ENCODE peak calls at places on chromosomes 2 and 18, in four cellular contexts. J, X, T and D are unnamed samples.

GRCh38 chr18:50644807-50645206 is 84.9 kb downstream of the MAPK4 start:
- DNase-seq in J (no peak), X (peak; percentile 61), T (no peak), D (no peak)

GRCh38 chr2:60479226-60480088 is 74.0 kb downstream of the BCL11A start:
- DNase-seq in T (no peak), J (no peak), X (no peak), D (no peak)

GRCh38 chr2:15670469-15670868 is 78.8 kb downstream of the DDX1 start:
- DNase-seq in J (no peak), T (no peak), X (no peak), D (no peak)

GRCh38 chr18:58699551-58699950 is 28.3 kb downstream of the MALT1 start:
- DNase-seq in J (no peak), X (no peak), T (no peak), D (no peak)

GRCh38 chr2:232236200-232236599 is 142.4 kb upstream of the ALPP start:
- DNase-seq in J (peak; percentile 30), X (no peak), T (no peak), D (no peak)

GRCh38 chr2:70715161-70715985 is 52.6 kb downstream of the ADD2 start:
- DNase-seq in J (no peak), T (no peak), X (peak; percentile 45), D (no peak)

GRCh38 chr18:26327062-26327461 is 100.8 kb downstream of the TAF4B start:
- DNase-seq in X (no peak), T (no peak), J (peak; percentile 3), D (no peak)

GRCh38 chr2:95287806-95288205 is 9.3 kb upstream of the KCNIP3 start:
- DNase-seq in X (no peak), J (no peak), T (no peak), D (peak; percentile 82)

GRCh38 chr18:42545825-42546224 is 569.7 kb downstream of the RIT2 start:
- DNase-seq in X (no peak), J (peak; percentile 88), T (no peak), D (no peak)

GRCh38 chr2:218888341-218888740 is 7.7 kb downstream of the WNT10A start:
- DNase-seq in J (no peak), X (no peak), T (no peak), D (no peak)

GRCh38 chr2:39780825-39781600 is 2.0 kb upstream of the THUMPD2 start:
- DNase-seq in J (peak; percentile 27), X (no peak), T (no peak), D (no peak)

GRCh38 chr2:85886585-85886984 is 2.2 kb downstream of the ST3GAL5 start:
- DNase-seq in X (no peak), T (peak; percentile 69), J (peak; percentile 98), D (no peak)

GRCh38 chr2:203936535-203936934 is at the start of gene ICOS:
- DNase-seq in X (no peak), J (no peak), T (no peak), D (no peak)

GRCh38 chr2:85913854-85914524 is 25.2 kb upstream of the ST3GAL5 start:
- DNase-seq in X (no peak), T (no peak), J (peak; percentile 50), D (no peak)

GRCh38 chr18:62281684-62282083 is 43.4 kb upstream of the TNFRSF11A start:
- DNase-seq in J (peak; percentile 88), X (no peak), T (no peak), D (no peak)

GRCh38 chr2:102070058-102070642 is 72.4 kb upstream of the IL1R1 start:
- DNase-seq in X (no peak), J (peak; percentile 58), T (peak; percentile 82), D (no peak)

GRCh38 chr18:59042477-59042842 is 97.2 kb upstream of the SEC11C start:
- DNase-seq in T (no peak), X (no peak), J (no peak), D (no peak)

GRCh38 chr2:33411765-33412164 is 64.7 kb upstream of the RASGRP3 start:
- DNase-seq in T (no peak), J (peak; percentile 62), X (no peak), D (no peak)

GRCh38 chr2:73106791-73107190 is 6.0 kb downstream of the RAB11FIP5 start:
- DNase-seq in X (no peak), T (no peak), J (no peak), D (no peak)

GRCh38 chr2:160324161-160324768 is 124.2 kb upstream of the ITGB6 start:
- DNase-seq in X (no peak), T (peak; percentile 70), J (peak; percentile 48), D (no peak)

GRCh38 chr2:168751104-168751768 is 51.2 kb upstream of the NOSTRIN start:
- DNase-seq in J (no peak), X (no peak), T (no peak), D (no peak)

GRCh38 chr2:239722760-239723448 is 302.2 kb downstream of the NDUFA10 start:
- DNase-seq in J (no peak), X (peak; percentile 28), T (peak; percentile 13), D (no peak)

GRCh38 chr2:33343387-33343895 is 133.0 kb upstream of the RASGRP3 start:
- DNase-seq in X (no peak), T (no peak), J (no peak), D (no peak)

GRCh38 chr18:28045176-28045810 is 131.6 kb downstream of the CDH2 start:
- DNase-seq in T (no peak), X (no peak), J (peak; percentile 88), D (no peak)

GRCh38 chr2:8045081-8045614 is 636.7 kb upstream of the ID2 start:
- DNase-seq in T (no peak), X (no peak), J (no peak), D (no peak)

GRCh38 chr2:190763901-190764514 is 115.1 kb downstream of the NAB1 start:
- DNase-seq in T (no peak), J (peak; percentile 65), X (no peak), D (no peak)

GRCh38 chr2:117853873-117854272 is 39.4 kb downstream of the DDX18 start:
- DNase-seq in X (no peak), T (no peak), J (no peak), D (no peak)

GRCh38 chr18:35041752-35042379 is 653 bp downstream of the MAPRE2 start:
- DNase-seq in X (no peak), T (no peak), J (peak; percentile 23), D (no peak)

GRCh38 chr2:62137431-62137830 is 58.5 kb upstream of the B3GNT2 start:
- DNase-seq in T (no peak), X (no peak), J (peak; percentile 33), D (no peak)

GRCh38 chr18:3211236-3211992 is 8.4 kb downstream of the MYOM1 start:
- DNase-seq in X (no peak), T (no peak), J (peak; percentile 15), D (no peak)

GRCh38 chr2:27223416-27223815 is 6.2 kb downstream of the CAD start:
- DNase-seq in T (no peak), J (no peak), X (no peak), D (no peak)

GRCh38 chr2:222431859-222432258 is 7.5 kb downstream of the SGPP2 start:
- DNase-seq in J (no peak), X (no peak), T (no peak), D (no peak)

GRCh38 chr2:222434204-222434603 is 9.9 kb downstream of the SGPP2 start:
- DNase-seq in J (no peak), T (no peak), X (no peak), D (no peak)

GRCh38 chr2:222433381-222434173 is 9.2 kb downstream of the SGPP2 start:
- DNase-seq in T (no peak), X (peak; percentile 48), J (no peak), D (no peak)

GRCh38 chr2:222439692-222440091 is 15.3 kb downstream of the SGPP2 start:
- DNase-seq in X (no peak), T (no peak), J (no peak), D (no peak)

DNA sequence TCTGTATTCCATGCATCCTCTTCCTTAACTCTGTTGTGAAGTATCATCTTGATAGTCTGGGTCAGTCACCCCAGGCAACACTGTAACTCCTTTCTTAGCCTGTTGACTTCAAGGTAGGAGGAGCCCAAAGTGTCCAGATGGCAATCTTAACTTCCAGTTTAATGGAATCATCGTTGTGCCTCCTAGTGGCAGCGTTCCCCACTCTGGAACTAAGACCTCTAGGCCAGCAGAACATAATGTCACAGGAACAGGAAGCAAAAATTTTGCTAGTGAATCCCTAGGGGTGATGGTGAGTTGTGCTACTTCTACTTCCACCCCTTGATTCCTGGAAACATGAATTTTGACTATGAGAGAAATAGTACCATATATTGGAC is 11.7 kb downstream of the SGPP2 start:
- DNase-seq in T (no peak), X (no peak), J (no peak), D (no peak)
- TF ChIP-seq CTCF in T (no peak), X (no peak), J (no peak), D (no peak)

GRCh38 chr2:74833418-74834233 is at the start of gene HK2:
- DNase-seq in T (peak; percentile 92), X (peak; percentile 79), J (peak; percentile 86), D (peak; percentile 96)

GRCh38 chr2:74834806-74835755 is 1.2 kb downstream of the HK2 start:
- DNase-seq in T (peak; percentile 69), X (peak; percentile 84), J (peak; percentile 42), D (no peak)

GRCh38 chr2:74831693-74832530 is 2.0 kb upstream of the HK2 start:
- DNase-seq in J (peak; percentile 20), T (no peak), X (no peak), D (no peak)

GRCh38 chr2:74836675-74837401 is 2.9 kb downstream of the HK2 start:
- DNase-seq in T (no peak), J (no peak), X (peak; percentile 58), D (no peak)

DNA sequence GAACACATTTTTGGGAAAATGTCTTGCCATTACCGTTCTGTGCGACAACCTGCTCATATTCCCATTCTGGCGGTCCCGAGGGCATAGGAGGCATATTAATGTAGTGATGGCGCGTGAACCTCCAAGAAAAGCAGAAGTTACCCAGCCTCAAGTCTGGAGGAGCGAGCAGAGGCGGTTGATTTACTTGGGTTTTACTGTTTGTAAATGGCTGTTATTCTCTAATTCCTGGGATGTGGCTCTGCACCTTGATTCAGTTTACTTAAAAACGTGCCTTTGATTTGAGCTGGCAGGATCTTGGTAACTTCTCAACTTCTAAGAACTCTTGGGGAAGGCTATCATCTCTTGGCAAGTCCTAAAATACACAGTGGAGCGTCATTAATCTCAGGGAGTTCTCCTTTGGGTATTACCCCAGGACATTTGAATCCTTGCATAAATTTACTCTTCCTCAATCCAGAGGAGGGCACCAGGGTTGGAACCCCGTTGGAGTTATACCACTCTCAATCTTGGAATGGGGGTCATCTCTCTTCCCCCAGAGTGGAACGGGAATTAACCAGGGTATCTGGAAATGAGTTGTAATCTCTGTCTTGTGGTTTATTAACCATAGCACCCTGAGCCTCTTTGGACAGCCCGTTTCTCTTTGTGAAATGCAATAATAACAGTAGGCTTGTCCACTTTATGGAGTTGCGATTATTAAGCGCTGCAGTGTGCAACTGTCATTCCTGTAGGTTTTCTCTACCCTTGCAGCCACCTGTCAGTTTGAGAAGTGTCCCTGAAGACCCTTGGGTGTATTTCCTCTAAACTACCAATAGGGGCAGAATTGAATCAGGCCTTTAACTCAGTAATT is 2.1 kb downstream of the HK2 start:
- DNase-seq in J (peak; percentile 38), T (no peak), X (no peak), D (peak; percentile 78)
- TF ChIP-seq CTCF in J (peak; percentile 77), T (peak; percentile 47), X (no peak), D (peak; percentile 66)

GRCh38 chr2:84870306-84870705 is 10.6 kb downstream of the TRABD2A start:
- DNase-seq in J (no peak), T (no peak), X (no peak), D (no peak)
- TF ChIP-seq CTCF in J (no peak), T (no peak), X (peak; percentile 17), D (no peak)

DNA sequence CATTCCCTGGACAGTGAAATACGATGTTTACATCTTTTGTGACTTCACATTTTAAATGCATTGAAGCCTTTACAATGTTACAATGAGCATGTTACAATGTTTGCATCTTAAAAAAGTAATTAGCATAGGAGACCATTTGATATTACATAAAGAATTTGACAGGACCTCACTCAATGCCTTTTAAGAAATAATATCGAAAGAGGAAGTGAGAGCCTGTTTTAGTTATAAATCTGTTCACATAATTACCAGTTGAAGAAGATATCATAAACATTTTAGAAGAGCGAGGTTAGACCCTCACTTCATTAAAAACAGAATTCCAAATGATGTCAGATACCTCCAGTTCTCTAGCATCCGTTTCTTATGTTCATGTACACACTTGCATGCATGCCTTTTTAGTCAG is 372.0 kb downstream of the ARHGAP15 start:
- DNase-seq in X (no peak), J (no peak), T (no peak), D (no peak)
- TF ChIP-seq CTCF in X (no peak), J (no peak), T (no peak), D (no peak)